ENCODE peak calls at places on chromosome 13, in five cellular contexts. One of them, this sample, is unnamed.

GRCh38 chr13:75514080-75515040 is 23.3 kb downstream of the COMMD6 start:
- DNase-seq in astrocyte of the hippocampus: no peak
- DNase-seq in AG09319: no peak
- DNase-seq in WTC11: no peak
- DNase-seq in fibroblast of the conjunctiva: no peak
- DNase-seq in this sample: no peak

GRCh38 chr13:98890186-98890585 is 87.7 kb downstream of the DOCK9 start:
- DNase-seq in fibroblast of the conjunctiva: peak; percentile 39
- DNase-seq in AG09319: no peak
- DNase-seq in WTC11: no peak
- DNase-seq in astrocyte of the hippocampus: peak; percentile 66
- DNase-seq in this sample: peak; percentile 56

GRCh38 chr13:55517312-55517711 is 1623.4 kb upstream of the PRR20A start:
- DNase-seq in WTC11: peak; percentile 41
- DNase-seq in AG09319: no peak
- DNase-seq in astrocyte of the hippocampus: no peak
- DNase-seq in fibroblast of the conjunctiva: no peak
- DNase-seq in this sample: no peak

GRCh38 chr13:80469841-80470378 is 129.0 kb upstream of the SPRY2 start:
- DNase-seq in AG09319: no peak
- DNase-seq in fibroblast of the conjunctiva: peak; percentile 99
- DNase-seq in WTC11: no peak
- DNase-seq in astrocyte of the hippocampus: peak; percentile 51
- DNase-seq in this sample: peak; percentile 55

GRCh38 chr13:50012396-50013169 is 2.7 kb upstream of the KCNRG start:
- DNase-seq in fibroblast of the conjunctiva: no peak
- DNase-seq in AG09319: no peak
- DNase-seq in WTC11: no peak
- DNase-seq in astrocyte of the hippocampus: no peak
- DNase-seq in this sample: no peak

GRCh38 chr13:106028916-106029315 is 506.5 kb downstream of the EFNB2 start:
- DNase-seq in WTC11: no peak
- DNase-seq in AG09319: no peak
- DNase-seq in astrocyte of the hippocampus: peak; percentile 57
- DNase-seq in fibroblast of the conjunctiva: no peak
- DNase-seq in this sample: no peak

GRCh38 chr13:43878897-43879322 is 630 bp downstream of the CCDC122 start:
- DNase-seq in astrocyte of the hippocampus: peak; percentile 88
- DNase-seq in AG09319: peak; percentile 58
- DNase-seq in fibroblast of the conjunctiva: peak; percentile 14
- DNase-seq in WTC11: no peak
- DNase-seq in this sample: peak; percentile 66

GRCh38 chr13:31089649-31090048 is 72.1 kb downstream of the HSPH1 start:
- DNase-seq in fibroblast of the conjunctiva: no peak
- DNase-seq in AG09319: no peak
- DNase-seq in WTC11: no peak
- DNase-seq in astrocyte of the hippocampus: no peak
- DNase-seq in this sample: no peak

GRCh38 chr13:87570669-87571068 is 100.5 kb upstream of the SLITRK5 start:
- DNase-seq in AG09319: no peak
- DNase-seq in fibroblast of the conjunctiva: no peak
- DNase-seq in WTC11: no peak
- DNase-seq in astrocyte of the hippocampus: no peak
- DNase-seq in this sample: no peak